ENCODE peak calls at places on chromosomes 12 and 14, in six cellular contexts. Y is neural crest cell; F is HCEC 1CT; P is T-helper 22 cell; G is natural killer cell; I is activated CD4-positive, alpha-beta T cell treated with anti-CD3 and anti-CD28 coated beads, Interleukin-2, amount 50 U/mL, for 48 hours. W is an unnamed sample.

GRCh38 chr12:87982208-87982607 is 47.0 kb downstream of the C12orf50 start:
- DNase-seq in G (no peak), F (peak), P (no peak), I (no peak), Y (no peak), W (no peak)

GRCh38 chr14:90132821-90133570 is 71.2 kb downstream of the KCNK13 start:
- DNase-seq in P (no peak), I (no peak), Y (no peak), G (no peak), F (no peak), W (no peak)

GRCh38 chr14:62015248-62015647 is 253.0 kb downstream of the SNAPC1 start:
- DNase-seq in G (no peak), I (no peak), Y (no peak), P (no peak), F (peak), W (no peak)

GRCh38 chr12:105698047-105698446 is 367.6 kb downstream of the C12orf75 start:
- DNase-seq in Y (no peak), I (no peak), F (no peak), P (no peak), G (no peak), W (no peak)

GRCh38 chr12:80356092-80356491 is 87.9 kb upstream of the PTPRQ start:
- DNase-seq in F (no peak), G (no peak), Y (no peak), P (no peak), I (no peak), W (no peak)

GRCh38 chr14:68285421-68286179 is 466.0 kb downstream of the RAD51B start:
- DNase-seq in Y (no peak), G (peak), F (no peak), P (peak), I (peak), W (no peak)

GRCh38 chr12:66537866-66538265 is 141.0 kb downstream of the GRIP1 start:
- DNase-seq in G (no peak), F (no peak), Y (no peak), I (no peak), P (no peak), W (no peak)

GRCh38 chr14:93716410-93717221 is 71.7 kb downstream of the PRIMA1 start:
- DNase-seq in G (no peak), P (no peak), Y (no peak), F (no peak), I (no peak), W (no peak)

GRCh38 chr14:64049616-64050381 is 197.0 kb downstream of the SYNE2 start:
- DNase-seq in P (no peak), Y (no peak), G (no peak), F (no peak), I (no peak), W (no peak)

GRCh38 chr12:52659395-52659794 is 7.4 kb upstream of the KRT2 start:
- DNase-seq in F (no peak), G (no peak), P (no peak), Y (no peak), I (no peak), W (no peak)

GRCh38 chr12:92107621-92108131 is 38.0 kb downstream of the BTG1 start:
- DNase-seq in F (no peak), P (no peak), G (no peak), Y (peak), I (no peak), W (peak)

GRCh38 chr12:94267530-94267877 is 119.1 kb downstream of the PLXNC1 start:
- DNase-seq in P (no peak), Y (no peak), F (no peak), I (no peak), G (no peak), W (no peak)

GRCh38 chr14:105475269-105475915 is 771 bp downstream of the CRIP2 start:
- DNase-seq in Y (no peak), F (no peak), P (no peak), I (no peak), G (no peak), W (no peak)

GRCh38 chr14:94129758-94130414 is 482 bp upstream of the IFI27L2 start:
- DNase-seq in P (peak), G (no peak), F (peak), Y (peak), I (peak), W (peak)

GRCh38 chr12:69123909-69124638 is 115.3 kb upstream of the CPSF6 start:
- DNase-seq in I (no peak), G (no peak), P (no peak), Y (no peak), F (no peak), W (no peak)